ENCODE peak calls at places on chromosome 10, in eight cellular contexts. One of them, this sample, is unnamed.

GRCh38 chr10:97499561-97500296 is 1.0 kb downstream of the UBTD1 start:
- DNase-seq in substantia nigra: peak; percentile 42
- DNase-seq in left lung: peak; percentile 75
- DNase-seq in HCT116: no peak
- DNase-seq in aorta: peak; percentile 91
- DNase-seq in CD8-positive, alpha-beta memory T cell: no peak
- DNase-seq in SJSA1: no peak
- DNase-seq in adrenal gland: peak; percentile 74
- DNase-seq in this sample: no peak

GRCh38 chr10:98293550-98294269 is 25.7 kb upstream of the LOXL4 start:
- DNase-seq in substantia nigra: no peak
- DNase-seq in left lung: no peak
- DNase-seq in HCT116: no peak
- DNase-seq in aorta: no peak
- DNase-seq in CD8-positive, alpha-beta memory T cell: no peak
- DNase-seq in SJSA1: no peak
- DNase-seq in adrenal gland: peak; percentile 37
- DNase-seq in this sample: peak; percentile 58

GRCh38 chr10:71383972-71384687 is 12.6 kb upstream of the CDH23 start:
- DNase-seq in substantia nigra: peak; percentile 72
- DNase-seq in left lung: peak; percentile 66
- DNase-seq in HCT116: no peak
- DNase-seq in aorta: peak; percentile 91
- DNase-seq in CD8-positive, alpha-beta memory T cell: peak; percentile 70
- DNase-seq in SJSA1: peak; percentile 68
- DNase-seq in adrenal gland: peak; percentile 81
- DNase-seq in this sample: no peak

GRCh38 chr10:83536426-83536825 is 602.9 kb upstream of the GHITM start:
- DNase-seq in substantia nigra: no peak
- DNase-seq in left lung: no peak
- DNase-seq in HCT116: no peak
- DNase-seq in aorta: no peak
- DNase-seq in CD8-positive, alpha-beta memory T cell: no peak
- DNase-seq in SJSA1: no peak
- DNase-seq in adrenal gland: no peak
- DNase-seq in this sample: no peak

GRCh38 chr10:28738200-28738599 is 60.9 kb downstream of the BAMBI start:
- DNase-seq in substantia nigra: no peak
- DNase-seq in left lung: no peak
- DNase-seq in HCT116: peak; percentile 8
- DNase-seq in aorta: no peak
- DNase-seq in CD8-positive, alpha-beta memory T cell: no peak
- DNase-seq in SJSA1: no peak
- DNase-seq in adrenal gland: peak; percentile 40
- DNase-seq in this sample: no peak

GRCh38 chr10:29895436-29895835 is 163.9 kb downstream of the JCAD start:
- DNase-seq in substantia nigra: no peak
- DNase-seq in left lung: peak; percentile 60
- DNase-seq in HCT116: no peak
- DNase-seq in aorta: peak; percentile 90
- DNase-seq in CD8-positive, alpha-beta memory T cell: no peak
- DNase-seq in SJSA1: peak; percentile 73
- DNase-seq in adrenal gland: peak; percentile 59
- DNase-seq in this sample: no peak

GRCh38 chr10:119268871-119269506 is 61.6 kb downstream of the GRK5 start:
- DNase-seq in substantia nigra: no peak
- DNase-seq in left lung: no peak
- DNase-seq in HCT116: no peak
- DNase-seq in aorta: peak; percentile 38
- DNase-seq in CD8-positive, alpha-beta memory T cell: peak; percentile 79
- DNase-seq in SJSA1: no peak
- DNase-seq in adrenal gland: no peak
- DNase-seq in this sample: no peak

GRCh38 chr10:50421026-50421719 is 169.9 kb upstream of the ASAH2 start:
- DNase-seq in substantia nigra: peak; percentile 30
- DNase-seq in left lung: peak; percentile 37
- DNase-seq in HCT116: no peak
- DNase-seq in aorta: no peak
- DNase-seq in CD8-positive, alpha-beta memory T cell: no peak
- DNase-seq in SJSA1: no peak
- DNase-seq in adrenal gland: peak; percentile 50
- DNase-seq in this sample: peak; percentile 51

GRCh38 chr10:15712903-15713302 is 6.8 kb downstream of the ITGA8 start:
- DNase-seq in substantia nigra: no peak
- DNase-seq in left lung: no peak
- DNase-seq in HCT116: no peak
- DNase-seq in aorta: no peak
- DNase-seq in CD8-positive, alpha-beta memory T cell: no peak
- DNase-seq in SJSA1: no peak
- DNase-seq in adrenal gland: no peak
- DNase-seq in this sample: no peak

GRCh38 chr10:6161913-6162312 is 40.8 kb upstream of the PFKFB3 start:
- DNase-seq in substantia nigra: no peak
- DNase-seq in left lung: no peak
- DNase-seq in HCT116: no peak
- DNase-seq in aorta: no peak
- DNase-seq in CD8-positive, alpha-beta memory T cell: no peak
- DNase-seq in SJSA1: no peak
- DNase-seq in adrenal gland: no peak
- DNase-seq in this sample: no peak

GRCh38 chr10:110600487-110601101 is 33.1 kb downstream of the SMC3 start:
- DNase-seq in substantia nigra: no peak
- DNase-seq in left lung: no peak
- DNase-seq in HCT116: peak; percentile 87
- DNase-seq in aorta: no peak
- DNase-seq in CD8-positive, alpha-beta memory T cell: no peak
- DNase-seq in SJSA1: no peak
- DNase-seq in adrenal gland: peak; percentile 29
- DNase-seq in this sample: peak; percentile 15

GRCh38 chr10:71773221-71773971 is at the start of gene VSIR:
- DNase-seq in substantia nigra: peak; percentile 60
- DNase-seq in left lung: peak; percentile 92
- DNase-seq in HCT116: peak; percentile 59
- DNase-seq in aorta: peak; percentile 97
- DNase-seq in CD8-positive, alpha-beta memory T cell: peak; percentile 89
- DNase-seq in SJSA1: peak; percentile 83
- DNase-seq in adrenal gland: peak; percentile 88
- DNase-seq in this sample: peak; percentile 97

GRCh38 chr10:132162021-132162531 is 24.7 kb upstream of the DPYSL4 start:
- DNase-seq in substantia nigra: no peak
- DNase-seq in left lung: no peak
- DNase-seq in HCT116: no peak
- DNase-seq in aorta: peak; percentile 39
- DNase-seq in CD8-positive, alpha-beta memory T cell: peak; percentile 29
- DNase-seq in SJSA1: no peak
- DNase-seq in adrenal gland: no peak
- DNase-seq in this sample: no peak

GRCh38 chr10:133461027-133461426 is 7.3 kb downstream of the SCART1 start:
- DNase-seq in substantia nigra: no peak
- DNase-seq in left lung: no peak
- DNase-seq in HCT116: no peak
- DNase-seq in aorta: no peak
- DNase-seq in CD8-positive, alpha-beta memory T cell: no peak
- DNase-seq in SJSA1: no peak
- DNase-seq in adrenal gland: peak; percentile 5
- DNase-seq in this sample: no peak

GRCh38 chr10:22321831-22322662 is 1.1 kb downstream of the BMI1 start:
- DNase-seq in substantia nigra: peak; percentile 29
- DNase-seq in left lung: peak; percentile 33
- DNase-seq in HCT116: no peak
- DNase-seq in aorta: peak; percentile 81
- DNase-seq in CD8-positive, alpha-beta memory T cell: peak; percentile 21
- DNase-seq in SJSA1: no peak
- DNase-seq in adrenal gland: peak; percentile 39
- DNase-seq in this sample: peak; percentile 12

DNA sequence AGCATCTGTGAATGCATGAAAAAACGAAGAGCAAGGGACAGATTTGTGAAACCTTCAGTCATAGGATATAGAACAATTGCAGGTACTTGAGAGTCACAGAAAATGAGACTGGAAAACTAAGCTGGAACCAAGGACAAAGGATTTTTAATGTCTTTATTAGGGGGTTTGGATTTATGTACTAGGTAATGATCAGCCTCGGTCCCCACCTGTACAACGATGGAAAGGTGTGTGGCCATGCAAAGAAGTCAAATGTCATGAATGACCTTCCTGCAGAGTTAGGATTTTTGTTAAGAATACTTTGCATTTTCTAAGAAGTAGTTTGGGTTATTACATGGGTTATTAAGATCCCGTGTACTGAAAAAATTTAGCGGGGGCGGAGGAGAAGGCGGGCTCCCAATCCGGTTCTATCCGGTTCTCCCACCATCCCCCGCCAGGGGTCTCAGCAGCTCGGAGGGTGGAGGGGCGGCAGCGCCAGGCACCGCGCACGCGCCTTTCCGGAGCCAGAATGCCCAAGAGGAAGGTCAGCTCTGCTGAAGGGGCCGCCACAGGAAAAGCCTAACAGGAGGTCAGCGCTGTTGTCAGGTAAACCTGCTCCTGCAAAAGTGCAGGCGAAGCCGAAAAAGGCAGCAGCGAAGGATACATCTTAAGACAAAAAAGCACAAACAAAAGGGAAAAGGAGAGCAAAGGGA is 327.5 kb upstream of the PLXDC2 start:
- DNase-seq in substantia nigra: no peak
- DNase-seq in left lung: peak; percentile 41
- DNase-seq in HCT116: no peak
- DNase-seq in aorta: peak; percentile 81
- DNase-seq in CD8-positive, alpha-beta memory T cell: no peak
- DNase-seq in SJSA1: peak; percentile 39
- DNase-seq in adrenal gland: peak; percentile 45
- DNase-seq in this sample: no peak
- H3K27ac ChIP-seq in substantia nigra: no peak overlapping the region
- H3K27ac ChIP-seq in left lung: no peak overlapping the region
- H3K27ac ChIP-seq in HCT116: no peak overlapping the region
- H3K27ac ChIP-seq in aorta: no peak overlapping the region
- H3K27ac ChIP-seq in CD8-positive, alpha-beta memory T cell: no peak overlapping the region
- H3K27ac ChIP-seq in SJSA1: no peak overlapping the region
- H3K27ac ChIP-seq in adrenal gland: no peak overlapping the region
- H3K27ac ChIP-seq in this sample: no peak overlapping the region

DNA sequence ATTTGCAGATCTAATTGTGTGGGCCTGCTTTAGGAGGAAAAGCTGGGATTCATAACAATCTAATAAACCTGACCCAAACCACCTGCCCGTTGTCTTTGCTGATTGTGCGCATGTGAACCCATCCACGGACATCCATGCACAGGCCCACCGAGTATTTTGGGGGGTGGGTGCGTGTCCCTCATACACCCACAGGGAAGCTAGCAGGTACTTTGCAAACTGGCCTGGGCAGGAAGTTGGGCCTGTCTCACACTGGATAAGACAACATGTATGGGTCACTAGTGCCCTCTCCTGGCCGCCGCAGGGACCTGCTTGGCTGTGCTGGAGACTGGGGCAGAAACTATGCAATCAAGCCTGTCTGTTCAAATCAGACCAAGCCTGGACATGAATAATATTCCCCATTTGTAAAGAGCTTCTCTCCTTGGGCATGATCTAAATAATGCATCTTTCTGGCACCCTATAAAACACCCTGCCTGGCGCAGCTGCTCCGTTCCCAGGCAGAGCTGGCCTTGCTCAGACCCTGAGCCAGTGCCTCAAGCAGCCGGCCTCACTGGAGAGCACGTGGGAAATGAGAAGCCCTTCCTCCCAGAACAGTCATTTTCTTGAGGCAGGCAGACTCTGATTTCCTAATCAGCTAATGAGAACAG is 15.8 kb downstream of the ECHDC3 start:
- DNase-seq in substantia nigra: peak; percentile 80
- DNase-seq in left lung: peak; percentile 87
- DNase-seq in HCT116: peak; percentile 66
- DNase-seq in aorta: peak; percentile 95
- DNase-seq in CD8-positive, alpha-beta memory T cell: peak; percentile 68
- DNase-seq in SJSA1: peak; percentile 79
- DNase-seq in adrenal gland: peak; percentile 94
- DNase-seq in this sample: peak; percentile 84
- H3K27ac ChIP-seq in substantia nigra: no peak overlapping the region
- H3K27ac ChIP-seq in left lung: peak overlapping the region; percentile 55
- H3K27ac ChIP-seq in HCT116: no peak overlapping the region
- H3K27ac ChIP-seq in aorta: no peak overlapping the region
- H3K27ac ChIP-seq in CD8-positive, alpha-beta memory T cell: no peak overlapping the region
- H3K27ac ChIP-seq in SJSA1: no peak overlapping the region
- H3K27ac ChIP-seq in adrenal gland: peak overlapping the region; percentile 64
- H3K27ac ChIP-seq in this sample: no peak overlapping the region

DNA sequence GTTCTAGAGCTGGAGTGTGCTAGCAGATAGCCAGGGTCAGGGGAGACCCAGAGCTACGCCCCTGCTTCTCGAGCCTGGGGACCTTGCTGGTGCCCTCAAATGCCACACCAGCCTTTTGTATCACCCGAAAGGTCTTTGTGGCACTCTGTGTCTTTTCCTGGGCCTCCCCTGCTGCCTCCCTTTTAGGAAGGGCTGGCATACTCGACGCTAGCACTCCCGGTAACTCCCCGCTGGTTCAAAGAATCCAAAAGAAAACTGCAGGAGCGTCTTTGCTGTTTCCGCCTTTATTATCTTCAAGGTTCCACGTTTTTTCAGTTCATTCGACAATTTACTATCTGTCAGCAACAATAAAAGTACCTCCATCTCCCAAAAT is 36.3 kb downstream of the CTBP2 start:
- DNase-seq in substantia nigra: no peak
- DNase-seq in left lung: no peak
- DNase-seq in HCT116: no peak
- DNase-seq in aorta: no peak
- DNase-seq in CD8-positive, alpha-beta memory T cell: no peak
- DNase-seq in SJSA1: no peak
- DNase-seq in adrenal gland: no peak
- DNase-seq in this sample: no peak
- H3K27ac ChIP-seq in substantia nigra: peak overlapping the region; percentile 62
- H3K27ac ChIP-seq in left lung: peak overlapping the region; percentile 77
- H3K27ac ChIP-seq in HCT116: peak overlapping the region; percentile 80
- H3K27ac ChIP-seq in aorta: no peak overlapping the region
- H3K27ac ChIP-seq in CD8-positive, alpha-beta memory T cell: no peak overlapping the region
- H3K27ac ChIP-seq in SJSA1: peak overlapping the region; percentile 45
- H3K27ac ChIP-seq in adrenal gland: peak overlapping the region; percentile 89
- H3K27ac ChIP-seq in this sample: peak overlapping the region; percentile 82

GRCh38 chr10:26621243-26621888 is 76.1 kb upstream of the PDSS1 start:
- DNase-seq in substantia nigra: no peak
- DNase-seq in left lung: no peak
- DNase-seq in HCT116: no peak
- DNase-seq in aorta: no peak
- DNase-seq in CD8-positive, alpha-beta memory T cell: no peak
- DNase-seq in SJSA1: no peak
- DNase-seq in adrenal gland: no peak
- DNase-seq in this sample: no peak

GRCh38 chr10:26626066-26626465 is 71.4 kb upstream of the PDSS1 start:
- DNase-seq in substantia nigra: no peak
- DNase-seq in left lung: no peak
- DNase-seq in HCT116: no peak
- DNase-seq in aorta: no peak
- DNase-seq in CD8-positive, alpha-beta memory T cell: no peak
- DNase-seq in SJSA1: no peak
- DNase-seq in adrenal gland: no peak
- DNase-seq in this sample: no peak

GRCh38 chr10:26624017-26624416 is 73.5 kb upstream of the PDSS1 start:
- DNase-seq in substantia nigra: no peak
- DNase-seq in left lung: no peak
- DNase-seq in HCT116: no peak
- DNase-seq in aorta: no peak
- DNase-seq in CD8-positive, alpha-beta memory T cell: no peak
- DNase-seq in SJSA1: no peak
- DNase-seq in adrenal gland: no peak
- DNase-seq in this sample: no peak

GRCh38 chr10:26621889-26622681 is 75.4 kb upstream of the PDSS1 start:
- DNase-seq in substantia nigra: no peak
- DNase-seq in left lung: peak; percentile 74
- DNase-seq in HCT116: no peak
- DNase-seq in aorta: peak; percentile 78
- DNase-seq in CD8-positive, alpha-beta memory T cell: no peak
- DNase-seq in SJSA1: no peak
- DNase-seq in adrenal gland: peak; percentile 38
- DNase-seq in this sample: no peak

GRCh38 chr10:26622891-26623290 is 74.6 kb upstream of the PDSS1 start:
- DNase-seq in substantia nigra: no peak
- DNase-seq in left lung: no peak
- DNase-seq in HCT116: no peak
- DNase-seq in aorta: no peak
- DNase-seq in CD8-positive, alpha-beta memory T cell: no peak
- DNase-seq in SJSA1: no peak
- DNase-seq in adrenal gland: no peak
- DNase-seq in this sample: no peak
- H3K27ac ChIP-seq in substantia nigra: no peak overlapping the region
- H3K27ac ChIP-seq in left lung: no peak overlapping the region
- H3K27ac ChIP-seq in HCT116: no peak overlapping the region
- H3K27ac ChIP-seq in aorta: no peak overlapping the region
- H3K27ac ChIP-seq in CD8-positive, alpha-beta memory T cell: no peak overlapping the region
- H3K27ac ChIP-seq in SJSA1: no peak overlapping the region
- H3K27ac ChIP-seq in adrenal gland: no peak overlapping the region
- H3K27ac ChIP-seq in this sample: no peak overlapping the region

This sample was measured in PC-9.